ENCODE peak calls at places on chromosomes 16 and 17, in seven cellular contexts. S is memory B cell, Y is left colon, T is GM23338, J is GM20000, R is dorsolateral prefrontal cortex, W is transverse colon. C is an unnamed sample.

GRCh38 chr16:28910046-28911031 is 14.7 kb downstream of the RABEP2 start:
- DNase-seq in J (no peak), S (no peak), R (no peak), T (no peak), Y (peak), W (peak), C (no peak)

GRCh38 chr17:72191356-72191755 is 70.5 kb downstream of the SOX9 start:
- DNase-seq in Y (no peak), J (no peak), S (no peak), T (no peak), R (no peak), W (no peak), C (no peak)

GRCh38 chr17:14813649-14814048 is 451.5 kb downstream of the PMP22 start:
- DNase-seq in R (no peak), Y (no peak), T (peak), S (no peak), W (no peak), J (peak), C (no peak)

GRCh38 chr17:71224824-71225575 is 895.8 kb upstream of the SOX9 start:
- DNase-seq in Y (peak), R (no peak), W (peak), J (no peak), T (no peak), S (no peak), C (no peak)

GRCh38 chr16:59849716-59850115 is 1115.6 kb upstream of the GOT2 start:
- DNase-seq in Y (no peak), S (no peak), R (no peak), T (peak), J (no peak), W (no peak), C (no peak)

GRCh38 chr16:13896543-13897182 is 23.3 kb upstream of the ERCC4 start:
- DNase-seq in R (no peak), J (no peak), W (no peak), T (peak), Y (no peak), S (no peak), C (no peak)

GRCh38 chr16:11449716-11450115 is 104.5 kb downstream of the RMI2 start:
- DNase-seq in W (no peak), J (no peak), S (no peak), Y (no peak), T (no peak), R (no peak), C (no peak)

GRCh38 chr17:42520540-42520951 is 15.5 kb upstream of the NAGLU start:
- DNase-seq in T (peak), S (no peak), J (no peak), Y (no peak), R (no peak), W (no peak), C (no peak)

GRCh38 chr16:81632392-81633146 is 146.5 kb upstream of the PLCG2 start:
- DNase-seq in Y (peak), R (no peak), W (peak), S (no peak), J (no peak), T (no peak), C (peak)

GRCh38 chr17:28911411-28912045 is 8.6 kb upstream of the DHRS13 start:
- DNase-seq in R (no peak), S (no peak), J (no peak), W (no peak), T (no peak), Y (no peak), C (no peak)

GRCh38 chr17:65886240-65886639 is 305.7 kb downstream of the CEP112 start:
- DNase-seq in W (no peak), J (no peak), T (no peak), Y (no peak), S (no peak), R (no peak), C (no peak)

GRCh38 chr16:83989300-83989699 is 21.3 kb downstream of the NECAB2 start:
- DNase-seq in W (no peak), J (no peak), R (no peak), Y (no peak), S (no peak), T (no peak), C (no peak)

GRCh38 chr16:22402191-22402590 is 27.8 kb upstream of the CDR2 start:
- DNase-seq in Y (no peak), W (no peak), S (no peak), J (no peak), T (no peak), R (no peak), C (no peak)

GRCh38 chr17:42365136-42365535 is 23.1 kb downstream of the STAT3 start:
- DNase-seq in R (no peak), W (no peak), Y (no peak), J (no peak), S (no peak), T (no peak), C (no peak)

GRCh38 chr17:82882715-82883446 is 43.1 kb upstream of the ZNF750 start:
- DNase-seq in J (no peak), W (peak), T (no peak), R (no peak), S (no peak), Y (peak), C (peak)

GRCh38 chr17:8122391-8122922 is 1.4 kb downstream of the HES7 start:
- DNase-seq in Y (peak), J (no peak), S (no peak), W (no peak), T (peak), R (no peak), C (no peak)

GRCh38 chr17:41910701-41911391 is 7.9 kb downstream of the ACLY start:
- DNase-seq in Y (no peak), W (no peak), T (no peak), J (no peak), R (no peak), S (no peak), C (no peak)

GRCh38 chr16:75621170-75621477 is 2.0 kb downstream of the ADAT1 start:
- DNase-seq in Y (no peak), S (no peak), J (peak), R (no peak), W (no peak), T (peak), C (no peak)

GRCh38 chr16:73064996-73065349 is 17.0 kb upstream of the ZFHX3 start:
- DNase-seq in J (no peak), Y (no peak), S (no peak), T (no peak), R (no peak), W (no peak), C (no peak)

GRCh38 chr16:67967956-67968439 is 439 bp downstream of the SLC12A4 start:
- DNase-seq in J (peak), Y (peak), T (peak), S (peak), R (no peak), W (peak), C (no peak)